ENCODE peak calls at places on chromosome 19, in eight cellular contexts. X, W, Q, M, F, R, S and P are unnamed samples.

GRCh38 chr19:48724796-48725753 is 5.5 kb upstream of the MAMSTR start:
- DNase-seq in X (no peak), W (no peak), Q (no peak), M (no peak), F (no peak), R (peak; percentile 91), S (peak; percentile 93), P (peak; percentile 91)

GRCh38 chr19:46368116-46368515 is 21.2 kb downstream of the PPP5C start:
- DNase-seq in X (no peak), W (no peak), Q (no peak), M (peak; percentile 58), F (no peak), R (no peak), S (no peak), P (no peak)

GRCh38 chr19:13788991-13789390 is 6.3 kb upstream of the ZSWIM4 start:
- DNase-seq in X (no peak), W (no peak), Q (no peak), M (no peak), F (no peak), R (no peak), S (peak; percentile 88), P (peak; percentile 80)

GRCh38 chr19:38351865-38352395 is 16.3 kb downstream of the CATSPERG start:
- DNase-seq in X (no peak), W (no peak), Q (no peak), M (no peak), F (no peak), R (no peak), S (no peak), P (no peak)

GRCh38 chr19:54211214-54211613 is 10.6 kb downstream of the RPS9 start:
- DNase-seq in X (no peak), W (no peak), Q (no peak), M (no peak), F (no peak), R (no peak), S (no peak), P (no peak)

GRCh38 chr19:14337510-14337909 is 43.7 kb upstream of the ADGRE5 start:
- DNase-seq in X (peak; percentile 24), W (no peak), Q (no peak), M (no peak), F (no peak), R (no peak), S (no peak), P (peak; percentile 29)

GRCh38 chr19:33302974-33303790 is 848 bp upstream of the CEBPA start:
- DNase-seq in X (no peak), W (peak; percentile 69), Q (peak; percentile 73), M (peak; percentile 74), F (no peak), R (no peak), S (peak; percentile 41), P (peak; percentile 55)

GRCh38 chr19:4414144-4414799 is 11.8 kb downstream of the CHAF1A start:
- DNase-seq in X (no peak), W (no peak), Q (peak; percentile 13), M (no peak), F (no peak), R (no peak), S (peak; percentile 55), P (peak; percentile 70)

GRCh38 chr19:7373862-7374261 is 25.1 kb downstream of the ARHGEF18 start:
- DNase-seq in X (no peak), W (no peak), Q (no peak), M (no peak), F (no peak), R (no peak), S (no peak), P (peak; percentile 23)

GRCh38 chr19:13621413-13621812 is 115.1 kb upstream of the CACNA1A start:
- DNase-seq in X (no peak), W (no peak), Q (no peak), M (no peak), F (no peak), R (peak; percentile 77), S (peak; percentile 96), P (peak; percentile 98)

GRCh38 chr19:6499052-6499790 is 2.9 kb downstream of the TUBB4A start:
- DNase-seq in X (no peak), W (no peak), Q (no peak), M (no peak), F (no peak), R (no peak), S (no peak), P (no peak)

GRCh38 chr19:56595548-56595899 is 422 bp downstream of the ZNF71 start:
- DNase-seq in X (no peak), W (no peak), Q (no peak), M (no peak), F (no peak), R (no peak), S (peak; percentile 9), P (no peak)

GRCh38 chr19:28171983-28172382 is 1041.0 kb downstream of the UQCRFS1 start:
- DNase-seq in X (no peak), W (no peak), Q (no peak), M (no peak), F (no peak), R (no peak), S (no peak), P (no peak)

DNA sequence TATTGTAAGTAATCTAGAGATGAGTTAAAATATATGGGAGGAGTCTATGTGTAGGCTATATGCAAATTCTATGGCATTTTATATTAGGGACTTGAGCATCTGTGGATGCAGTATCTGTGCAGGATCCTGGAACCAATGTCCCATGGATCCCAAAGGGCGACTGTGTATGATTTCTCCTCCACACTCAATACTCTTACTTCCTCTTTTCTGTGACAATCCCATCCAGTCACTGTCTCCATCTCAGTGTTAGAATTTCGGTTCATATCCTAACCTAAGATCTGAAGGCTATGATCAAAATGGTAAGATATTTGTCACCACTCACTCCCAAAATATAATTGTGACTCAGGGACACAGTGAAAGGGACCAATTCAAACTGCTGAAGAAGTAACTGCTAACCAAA is 15.1 kb upstream of the ZNF599 start:
- DNase-seq in X (no peak), W (no peak), Q (no peak), M (no peak), F (no peak), R (no peak), S (no peak), P (no peak)
- TF ChIP-seq CTCF in X (no peak), W (no peak), Q (no peak), M (no peak), F (no peak), R (no peak), S (no peak), P (no peak)

DNA sequence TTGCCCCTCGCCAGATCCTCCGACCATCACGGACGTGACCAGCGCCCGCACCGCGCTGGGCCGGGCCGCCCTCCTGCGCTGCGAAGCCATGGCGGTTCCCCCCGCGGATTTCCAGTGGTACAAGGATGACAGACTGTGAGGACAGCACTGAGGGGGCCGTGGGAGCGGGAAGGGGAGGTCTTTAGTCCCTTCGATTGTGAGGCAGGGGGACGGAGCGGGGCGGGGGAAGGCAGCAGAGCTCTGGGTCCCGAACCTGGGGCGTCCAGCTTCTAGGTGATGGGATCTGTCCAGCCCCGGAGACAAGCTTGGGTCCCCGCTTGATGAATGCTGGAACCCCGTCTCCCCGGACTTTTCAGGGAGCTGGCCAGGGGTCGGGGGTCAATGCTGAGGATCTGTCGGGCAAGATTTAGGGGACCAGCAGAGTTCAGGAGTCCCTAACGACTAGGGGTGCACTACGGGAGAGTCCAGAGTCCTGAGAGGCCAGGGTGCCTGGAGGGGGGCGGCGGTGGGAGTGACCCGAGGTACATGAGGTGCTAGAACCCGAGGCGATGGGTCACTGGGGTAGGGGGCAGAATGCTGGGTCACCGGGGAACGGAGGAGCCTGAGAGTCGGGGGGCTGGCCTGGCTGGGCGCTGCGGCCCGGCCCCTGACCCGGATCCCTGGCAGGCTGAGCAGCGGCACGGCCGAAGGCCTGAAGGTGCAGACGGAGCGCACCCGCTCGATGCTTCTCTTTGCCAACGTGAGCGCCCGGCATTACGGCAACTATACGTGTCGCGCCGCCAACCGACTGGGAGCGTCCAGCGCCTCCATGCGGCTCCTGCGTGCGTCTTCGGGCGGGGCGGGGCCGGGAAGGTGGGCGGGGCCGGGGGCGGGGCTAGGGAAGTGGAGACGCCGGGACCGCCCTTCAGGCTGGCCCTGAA is 14.6 kb downstream of the VSIG10L start:
- DNase-seq in X (peak; percentile 15), W (no peak), Q (no peak), M (no peak), F (no peak), R (no peak), S (peak; percentile 17), P (peak; percentile 28)
- TF ChIP-seq CTCF in X (no peak), W (peak; percentile 24), Q (no peak), M (no peak), F (no peak), R (no peak), S (peak; percentile 11), P (no peak)

DNA sequence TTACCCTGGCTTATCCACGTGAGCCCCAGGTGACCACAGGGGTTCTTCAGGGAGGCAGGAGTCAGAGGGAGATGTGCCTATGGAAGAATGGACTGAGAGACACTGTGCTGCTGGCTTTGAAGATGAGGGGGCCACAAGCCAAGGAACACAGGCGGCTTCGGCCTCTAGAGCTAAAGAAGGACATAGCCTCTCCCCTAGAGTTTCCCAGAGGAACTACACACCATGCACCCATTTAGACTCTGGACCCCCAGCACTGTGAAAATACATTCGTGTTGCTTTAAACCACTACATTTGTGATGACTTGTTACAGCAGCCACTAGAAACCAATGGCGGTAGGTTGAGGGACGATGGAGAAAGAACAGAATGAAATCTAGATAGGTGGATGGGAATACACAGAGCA is 13.7 kb upstream of the ATF5 start:
- DNase-seq in X (no peak), W (no peak), Q (no peak), M (no peak), F (no peak), R (no peak), S (no peak), P (no peak)
- TF ChIP-seq CTCF in X (no peak), W (peak; percentile 19), Q (peak; percentile 7), M (no peak), F (peak; percentile 48), R (no peak), S (no peak), P (no peak)

GRCh38 chr19:8512991-8513686 is 828 bp downstream of the ZNF414 start:
- DNase-seq in X (no peak), W (no peak), Q (no peak), M (no peak), F (no peak), R (no peak), S (no peak), P (no peak)
- TF ChIP-seq CTCF in X (no peak), W (no peak), Q (no peak), M (no peak), F (no peak), R (no peak), S (no peak), P (no peak)